ENCODE peak calls at places on chromosomes 5 and 9, in four cellular contexts. P, C, D and S are unnamed samples.

GRCh38 chr9:25700430-25700829 is 22.2 kb upstream of the TUSC1 start:
- DNase-seq in C (no peak), P (no peak), D (no peak), S (no peak)

GRCh38 chr9:18495065-18495464 is 21.1 kb downstream of the ADAMTSL1 start:
- DNase-seq in C (no peak), P (no peak), D (no peak), S (no peak)

GRCh38 chr9:134191455-134192209 is 27.3 kb upstream of the RNU6ATAC start:
- DNase-seq in D (no peak), C (no peak), P (no peak), S (no peak)

GRCh38 chr5:176596689-176597416 is 13.1 kb downstream of the GPRIN1 start:
- DNase-seq in P (no peak), D (no peak), C (no peak), S (no peak)

GRCh38 chr9:105444130-105444529 is 3.7 kb upstream of the FSD1L start:
- DNase-seq in D (no peak), P (peak), C (peak), S (no peak)

GRCh38 chr5:98770911-98771322 is 2.5 kb upstream of the RGMB start:
- DNase-seq in P (no peak), D (no peak), C (peak), S (no peak)

GRCh38 chr5:126499742-126500396 is 76.7 kb downstream of the GRAMD2B start:
- DNase-seq in P (peak), D (no peak), C (no peak), S (peak)

GRCh38 chr5:98455660-98456059 is 317.8 kb upstream of the RGMB start:
- DNase-seq in D (no peak), C (peak), P (peak), S (peak)

GRCh38 chr5:9156282-9156681 is 389.6 kb downstream of the SEMA5A start:
- DNase-seq in D (no peak), P (peak), C (peak), S (peak)

GRCh38 chr5:72985719-72986118 is 29.9 kb downstream of the FCHO2 start:
- DNase-seq in D (no peak), P (no peak), C (no peak), S (no peak)

GRCh38 chr9:91033802-91034201 is 232.2 kb downstream of the SYK start:
- DNase-seq in P (no peak), D (no peak), C (no peak), S (no peak)

GRCh38 chr5:168479166-168479565 is 7.1 kb upstream of the RARS1 start:
- DNase-seq in P (no peak), C (peak), D (no peak), S (no peak)

GRCh38 chr9:81848472-81848871 is 79.8 kb upstream of the SPATA31D4 start:
- DNase-seq in C (peak), D (no peak), P (peak), S (peak)

GRCh38 chr9:37927611-37928551 is 24.0 kb upstream of the SLC25A51 start:
- DNase-seq in P (no peak), C (no peak), D (no peak), S (no peak)

GRCh38 chr5:154479160-154479943 is 1.3 kb upstream of the HAND1 start:
- DNase-seq in D (no peak), C (no peak), P (no peak), S (no peak)